ENCODE peak calls at places on chromosomes 11 and 22, in six cellular contexts. One of them, this sample, is unnamed.

GRCh38 chr11:30526558-30526957 is 59.6 kb downstream of the MPPED2 start:
- DNase-seq in H9: no peak
- DNase-seq in mesenchymal stem cell: no peak
- DNase-seq in neuronal stem cell: no peak
- DNase-seq in IMR-90: no peak
- DNase-seq in H1: no peak
- DNase-seq in this sample: no peak

GRCh38 chr22:34973016-34973415 is 92.9 kb upstream of the ISX start:
- DNase-seq in H9: no peak
- DNase-seq in mesenchymal stem cell: no peak
- DNase-seq in neuronal stem cell: no peak
- DNase-seq in IMR-90: no peak
- DNase-seq in H1: no peak
- DNase-seq in this sample: no peak

GRCh38 chr22:50084570-50084969 is 656 bp downstream of the MLC1 start:
- DNase-seq in H9: no peak
- DNase-seq in mesenchymal stem cell: no peak
- DNase-seq in neuronal stem cell: no peak
- DNase-seq in IMR-90: no peak
- DNase-seq in H1: no peak
- DNase-seq in this sample: no peak

GRCh38 chr11:100793525-100793924 is 106.4 kb downstream of the ARHGAP42 start:
- DNase-seq in H9: no peak
- DNase-seq in mesenchymal stem cell: no peak
- DNase-seq in neuronal stem cell: no peak
- DNase-seq in IMR-90: no peak
- DNase-seq in H1: no peak
- DNase-seq in this sample: no peak

GRCh38 chr11:61141601-61142028 is 19.6 kb downstream of the VPS37C start:
- DNase-seq in H9: no peak
- DNase-seq in mesenchymal stem cell: no peak
- DNase-seq in neuronal stem cell: no peak
- DNase-seq in IMR-90: no peak
- DNase-seq in H1: no peak
- DNase-seq in this sample: no peak

GRCh38 chr11:65498042-65498726 is 661 bp upstream of the MALAT1 start:
- DNase-seq in H9: no peak
- DNase-seq in mesenchymal stem cell: peak; percentile 82
- DNase-seq in neuronal stem cell: no peak
- DNase-seq in IMR-90: peak; percentile 68
- DNase-seq in H1: no peak
- DNase-seq in this sample: peak; percentile 69

GRCh38 chr11:61814242-61814957 is 2.4 kb downstream of the FADS1 start:
- DNase-seq in H9: peak; percentile 76
- DNase-seq in mesenchymal stem cell: no peak
- DNase-seq in neuronal stem cell: no peak
- DNase-seq in IMR-90: no peak
- DNase-seq in H1: no peak
- DNase-seq in this sample: peak; percentile 83

GRCh38 chr11:45662096-45662664 is 3.2 kb downstream of the CHST1 start:
- DNase-seq in H9: no peak
- DNase-seq in mesenchymal stem cell: no peak
- DNase-seq in neuronal stem cell: no peak
- DNase-seq in IMR-90: no peak
- DNase-seq in H1: no peak
- DNase-seq in this sample: no peak

GRCh38 chr11:75472081-75472732 is 39.2 kb upstream of the KLHL35 start:
- DNase-seq in H9: no peak
- DNase-seq in mesenchymal stem cell: no peak
- DNase-seq in neuronal stem cell: no peak
- DNase-seq in IMR-90: no peak
- DNase-seq in H1: no peak
- DNase-seq in this sample: no peak

GRCh38 chr11:99425596-99425995 is 404.8 kb downstream of the CNTN5 start:
- DNase-seq in H9: no peak
- DNase-seq in mesenchymal stem cell: no peak
- DNase-seq in neuronal stem cell: no peak
- DNase-seq in IMR-90: no peak
- DNase-seq in H1: no peak
- DNase-seq in this sample: no peak

GRCh38 chr11:119706887-119707286 is 22.1 kb downstream of the NECTIN1 start:
- DNase-seq in H9: no peak
- DNase-seq in mesenchymal stem cell: no peak
- DNase-seq in neuronal stem cell: no peak
- DNase-seq in IMR-90: no peak
- DNase-seq in H1: no peak
- DNase-seq in this sample: no peak

GRCh38 chr22:50207383-50208031 is 6.7 kb downstream of the SELENOO start:
- DNase-seq in H9: no peak
- DNase-seq in mesenchymal stem cell: no peak
- DNase-seq in neuronal stem cell: no peak
- DNase-seq in IMR-90: no peak
- DNase-seq in H1: no peak
- DNase-seq in this sample: peak; percentile 29

GRCh38 chr11:26014456-26015115 is 317.3 kb upstream of the ANO3 start:
- DNase-seq in H9: no peak
- DNase-seq in mesenchymal stem cell: no peak
- DNase-seq in neuronal stem cell: no peak
- DNase-seq in IMR-90: no peak
- DNase-seq in H1: no peak
- DNase-seq in this sample: peak; percentile 81

GRCh38 chr22:22702159-22702873 is 57.9 kb downstream of the GGTLC2 start:
- DNase-seq in H9: peak; percentile 58
- DNase-seq in mesenchymal stem cell: no peak
- DNase-seq in neuronal stem cell: no peak
- DNase-seq in IMR-90: no peak
- DNase-seq in H1: no peak
- DNase-seq in this sample: no peak

GRCh38 chr11:2779499-2779980 is 79.7 kb upstream of the KCNQ1OT1 start:
- DNase-seq in H9: no peak
- DNase-seq in mesenchymal stem cell: no peak
- DNase-seq in neuronal stem cell: no peak
- DNase-seq in IMR-90: no peak
- DNase-seq in H1: no peak
- DNase-seq in this sample: no peak

GRCh38 chr11:112620621-112621394 is 340.4 kb upstream of the NCAM1 start:
- DNase-seq in H9: no peak
- DNase-seq in mesenchymal stem cell: peak; percentile 5
- DNase-seq in neuronal stem cell: no peak
- DNase-seq in IMR-90: no peak
- DNase-seq in H1: no peak
- DNase-seq in this sample: peak; percentile 68

GRCh38 chr11:106466441-106467190 is 389.2 kb downstream of the AASDHPPT start:
- DNase-seq in H9: no peak
- DNase-seq in mesenchymal stem cell: peak; percentile 94
- DNase-seq in neuronal stem cell: no peak
- DNase-seq in IMR-90: peak; percentile 94
- DNase-seq in H1: no peak
- DNase-seq in this sample: no peak

GRCh38 chr22:29004647-29005371 is 56.8 kb downstream of the C22orf31 start:
- DNase-seq in H9: peak; percentile 80
- DNase-seq in mesenchymal stem cell: peak; percentile 46
- DNase-seq in neuronal stem cell: peak; percentile 88
- DNase-seq in IMR-90: peak; percentile 15
- DNase-seq in H1: no peak
- DNase-seq in this sample: no peak

GRCh38 chr11:15852179-15852578 is 504.2 kb downstream of the SOX6 start:
- DNase-seq in H9: no peak
- DNase-seq in mesenchymal stem cell: no peak
- DNase-seq in neuronal stem cell: no peak
- DNase-seq in IMR-90: peak; percentile 35
- DNase-seq in H1: no peak
- DNase-seq in this sample: peak; percentile 3

GRCh38 chr11:61962213-61963015 is 5.0 kb downstream of the FTH1 start:
- DNase-seq in H9: no peak
- DNase-seq in mesenchymal stem cell: peak; percentile 65
- DNase-seq in neuronal stem cell: no peak
- DNase-seq in IMR-90: no peak
- DNase-seq in H1: no peak
- DNase-seq in this sample: peak; percentile 47

GRCh38 chr22:47232753-47233152 is 470.3 kb downstream of the TBC1D22A start:
- DNase-seq in H9: no peak
- DNase-seq in mesenchymal stem cell: no peak
- DNase-seq in neuronal stem cell: no peak
- DNase-seq in IMR-90: no peak
- DNase-seq in H1: no peak
- DNase-seq in this sample: no peak

GRCh38 chr22:47228767-47229166 is 466.3 kb downstream of the TBC1D22A start:
- DNase-seq in H9: no peak
- DNase-seq in mesenchymal stem cell: no peak
- DNase-seq in neuronal stem cell: no peak
- DNase-seq in IMR-90: no peak
- DNase-seq in H1: no peak
- DNase-seq in this sample: no peak

GRCh38 chr22:47231759-47232158 is 469.3 kb downstream of the TBC1D22A start:
- DNase-seq in H9: no peak
- DNase-seq in mesenchymal stem cell: no peak
- DNase-seq in neuronal stem cell: no peak
- DNase-seq in IMR-90: no peak
- DNase-seq in H1: no peak
- DNase-seq in this sample: no peak

GRCh38 chr22:47233316-47234243 is 471.1 kb downstream of the TBC1D22A start:
- DNase-seq in H9: no peak
- DNase-seq in mesenchymal stem cell: no peak
- DNase-seq in neuronal stem cell: no peak
- DNase-seq in IMR-90: no peak
- DNase-seq in H1: no peak
- DNase-seq in this sample: no peak

DNA sequence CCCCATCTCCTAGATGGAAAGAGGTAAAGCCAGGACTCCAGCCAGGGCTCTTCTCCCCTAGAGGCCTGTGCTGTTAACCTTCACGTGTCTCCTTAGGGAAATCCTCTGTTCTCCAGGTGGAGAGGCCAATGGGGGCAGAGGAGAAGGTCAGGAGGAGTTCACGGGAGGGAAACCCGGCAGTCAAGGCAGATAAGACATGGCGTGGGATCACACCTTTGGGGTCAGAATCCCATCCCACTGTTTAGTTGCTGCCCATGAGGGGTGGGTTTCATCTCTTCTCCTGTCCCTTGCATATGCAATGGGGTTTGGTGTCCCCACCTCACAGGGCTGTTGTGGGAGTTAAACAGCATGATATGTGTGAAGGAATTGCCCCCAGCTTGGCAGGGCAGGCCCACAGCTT is 469.7 kb downstream of the TBC1D22A start:
- DNase-seq in H9: no peak
- DNase-seq in mesenchymal stem cell: no peak
- DNase-seq in neuronal stem cell: no peak
- DNase-seq in IMR-90: no peak
- DNase-seq in H1: no peak
- DNase-seq in this sample: no peak
- H4K91ac ChIP-seq in H9: no peak overlapping the region
- H4K91ac ChIP-seq in mesenchymal stem cell: no peak overlapping the region
- H4K91ac ChIP-seq in neuronal stem cell: no peak overlapping the region
- H4K91ac ChIP-seq in IMR-90: no peak overlapping the region
- H4K91ac ChIP-seq in H1: no peak overlapping the region
- H4K91ac ChIP-seq in this sample: no peak overlapping the region

DNA sequence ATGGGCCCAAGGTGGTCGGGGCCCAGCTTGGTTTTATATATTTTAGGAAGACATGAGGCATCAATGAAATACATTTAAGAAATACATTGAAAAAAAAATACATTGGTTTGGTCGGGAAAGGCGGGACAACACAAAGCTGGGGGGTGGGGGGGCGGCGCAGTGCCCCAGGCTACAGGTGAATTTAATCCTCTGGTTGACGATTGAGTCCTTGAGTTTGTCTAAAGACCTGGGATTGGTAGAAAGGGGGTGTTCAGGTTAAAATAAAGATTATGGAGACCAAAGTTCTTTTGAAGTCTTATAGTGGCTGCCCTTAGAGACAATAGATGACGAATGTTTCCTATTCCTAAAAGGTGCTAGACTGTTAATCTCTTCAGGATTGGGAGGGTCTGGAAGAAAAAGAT is 3.1 kb downstream of the IFITM1 start:
- DNase-seq in H9: peak; percentile 36
- DNase-seq in mesenchymal stem cell: no peak
- DNase-seq in neuronal stem cell: no peak
- DNase-seq in IMR-90: no peak
- DNase-seq in H1: no peak
- DNase-seq in this sample: no peak
- H2BK5ac ChIP-seq in H9: no peak overlapping the region
- H2BK5ac ChIP-seq in mesenchymal stem cell: no peak overlapping the region
- H2BK5ac ChIP-seq in neuronal stem cell: no peak overlapping the region
- H2BK5ac ChIP-seq in IMR-90: no peak overlapping the region
- H2BK5ac ChIP-seq in H1: no peak overlapping the region
- H2BK5ac ChIP-seq in this sample: no peak overlapping the region

DNA sequence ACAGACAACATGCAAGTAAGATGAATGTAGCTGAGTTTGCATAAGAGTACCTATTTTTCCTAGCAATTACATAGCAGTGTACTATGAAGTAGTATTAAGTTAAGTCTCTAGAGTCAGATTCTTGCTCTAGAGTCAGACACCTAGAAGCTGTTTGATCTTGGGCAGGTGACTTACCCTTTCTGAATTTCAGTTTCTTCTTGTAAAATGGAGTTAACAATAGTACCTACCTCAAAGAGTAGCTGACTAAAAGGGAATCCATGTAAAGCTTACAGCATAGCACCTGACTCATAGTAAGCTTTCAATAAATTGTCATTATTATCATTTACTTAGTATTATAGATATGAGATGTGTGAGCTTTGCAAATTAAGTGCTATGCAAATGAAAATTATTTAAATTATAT is 47.8 kb upstream of the PTPRJ start:
- DNase-seq in H9: no peak
- DNase-seq in mesenchymal stem cell: no peak
- DNase-seq in neuronal stem cell: no peak
- DNase-seq in IMR-90: no peak
- DNase-seq in H1: no peak
- DNase-seq in this sample: no peak
- H4K91ac ChIP-seq in H9: no peak overlapping the region
- H4K91ac ChIP-seq in mesenchymal stem cell: no peak overlapping the region
- H4K91ac ChIP-seq in neuronal stem cell: no peak overlapping the region
- H4K91ac ChIP-seq in IMR-90: peak overlapping the region; percentile 19
- H4K91ac ChIP-seq in H1: no peak overlapping the region
- H4K91ac ChIP-seq in this sample: no peak overlapping the region

DNA sequence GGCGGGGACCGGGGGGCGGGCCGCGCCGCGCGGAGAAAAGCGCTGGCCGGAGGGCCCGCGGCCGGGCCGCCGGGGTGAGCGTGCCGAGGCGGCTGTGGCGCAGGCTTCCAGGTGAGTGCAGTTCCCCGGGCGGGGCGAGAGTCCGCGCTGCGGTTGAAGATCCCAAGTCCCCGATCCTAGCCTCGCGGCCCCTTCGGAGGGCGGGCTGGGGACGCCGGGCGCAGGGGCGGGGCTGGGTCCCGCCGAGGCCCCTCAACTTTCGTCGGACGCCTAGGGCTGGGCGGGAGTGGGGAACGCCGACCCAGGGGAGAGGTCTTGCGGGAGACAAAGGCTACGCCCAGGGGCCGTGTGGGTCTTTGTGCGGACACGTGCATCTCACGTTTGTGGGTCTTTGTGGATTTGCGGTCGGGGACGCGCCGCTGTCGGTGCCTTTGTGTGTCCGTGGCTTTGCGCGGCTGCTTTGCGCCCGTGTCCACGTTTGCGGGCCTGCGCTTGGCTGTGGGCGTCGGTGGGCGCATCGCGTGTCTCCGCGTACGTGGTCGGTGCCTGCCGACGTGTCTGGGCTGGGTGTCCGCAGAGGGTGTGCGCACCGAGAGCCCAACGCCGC is at the start of gene TSKU:
- DNase-seq in H9: peak; percentile 81
- DNase-seq in mesenchymal stem cell: no peak
- DNase-seq in neuronal stem cell: peak; percentile 76
- DNase-seq in IMR-90: no peak
- DNase-seq in H1: no peak
- DNase-seq in this sample: peak; percentile 37
- H2BK5ac ChIP-seq in H9: no peak within 1 kb of the TSS
- H2BK5ac ChIP-seq in mesenchymal stem cell: peak within 1 kb of the TSS; percentile 96
- H2BK5ac ChIP-seq in neuronal stem cell: peak within 1 kb of the TSS; percentile 99
- H2BK5ac ChIP-seq in IMR-90: peak within 1 kb of the TSS; percentile 85
- H2BK5ac ChIP-seq in H1: peak within 1 kb of the TSS; percentile 97
- H2BK5ac ChIP-seq in this sample: peak within 1 kb of the TSS; percentile 96